ENCODE peak calls at places on chromosomes 4 and X, in four cellular contexts. G, E, Z and W are unnamed samples.

GRCh38 chr4:146267826-146268225 is 53.5 kb downstream of the REELD1 start:
- DNase-seq in Z (no peak), E (no peak), G (no peak), W (no peak)

GRCh38 chrX:150683536-150684146 is 9.6 kb upstream of the MTMR1 start:
- DNase-seq in E (no peak), G (no peak), Z (no peak), W (no peak)

GRCh38 chr4:110119880-110120279 is 78.5 kb downstream of the ELOVL6 start:
- DNase-seq in Z (no peak), G (no peak), E (no peak), W (no peak)

GRCh38 chr4:99462875-99463464 is 27.8 kb upstream of the ADH7 start:
- DNase-seq in G (peak; percentile 47), Z (peak; percentile 15), E (no peak), W (peak; percentile 44)

GRCh38 chr4:113539408-113539807 is 222.1 kb downstream of the CAMK2D start:
- DNase-seq in G (no peak), E (no peak), Z (no peak), W (no peak)

GRCh38 chr4:90689739-90690138 is 562.5 kb downstream of the CCSER1 start:
- DNase-seq in E (no peak), G (no peak), Z (no peak), W (no peak)

GRCh38 chrX:307261-308111 is 11.1 kb downstream of the GTPBP6 start:
- DNase-seq in E (no peak), Z (peak; percentile 10), G (no peak), W (no peak)

GRCh38 chr4:94849901-94850300 is 92.1 kb downstream of the BMPR1B start:
- DNase-seq in G (no peak), E (no peak), Z (no peak), W (no peak)

GRCh38 chr4:30754021-30754420 is 33.9 kb downstream of the PCDH7 start:
- DNase-seq in Z (no peak), G (no peak), E (no peak), W (no peak)

GRCh38 chr4:10898072-10898471 is 213.5 kb upstream of the CLNK start:
- DNase-seq in E (no peak), G (no peak), Z (no peak), W (no peak)

GRCh38 chr4:170011921-170012628 is 14.1 kb downstream of the MFAP3L start:
- DNase-seq in E (no peak), Z (no peak), G (no peak), W (no peak)

GRCh38 chr4:39442910-39443480 is 15.7 kb downstream of the RPL9 start:
- DNase-seq in E (no peak), Z (no peak), G (no peak), W (no peak)

GRCh38 chr4:71293705-71294104 is 45.1 kb upstream of the SLC4A4 start:
- DNase-seq in G (no peak), Z (no peak), E (no peak), W (no peak)

GRCh38 chr4:139223682-139224317 is 46.8 kb upstream of the ELF2 start:
- DNase-seq in E (no peak), Z (peak; percentile 44), G (no peak), W (no peak)

GRCh38 chr4:139222215-139222614 is 45.2 kb upstream of the ELF2 start:
- DNase-seq in Z (no peak), G (no peak), E (no peak), W (no peak)

GRCh38 chr4:139229534-139230039 is 50.4 kb downstream of the MGARP start:
- DNase-seq in Z (no peak), G (no peak), E (no peak), W (no peak)

GRCh38 chr4:139232751-139233150 is 47.3 kb downstream of the MGARP start:
- DNase-seq in E (no peak), Z (no peak), G (no peak), W (no peak)

GRCh38 chr4:139227729-139228404 is 50.8 kb upstream of the ELF2 start:
- DNase-seq in E (no peak), G (no peak), Z (no peak), W (no peak)
- TF ChIP-seq CTCF in E (no peak), G (no peak), Z (peak; percentile 37), W (no peak)

GRCh38 chr4:133151681-133152329 is 2.7 kb downstream of the PCDH10 start:
- DNase-seq in G (peak; percentile 70), Z (no peak), E (no peak), W (peak; percentile 49)
- TF ChIP-seq CTCF in G (peak; percentile 41), Z (no peak), E (no peak), W (peak; percentile 61)

DNA sequence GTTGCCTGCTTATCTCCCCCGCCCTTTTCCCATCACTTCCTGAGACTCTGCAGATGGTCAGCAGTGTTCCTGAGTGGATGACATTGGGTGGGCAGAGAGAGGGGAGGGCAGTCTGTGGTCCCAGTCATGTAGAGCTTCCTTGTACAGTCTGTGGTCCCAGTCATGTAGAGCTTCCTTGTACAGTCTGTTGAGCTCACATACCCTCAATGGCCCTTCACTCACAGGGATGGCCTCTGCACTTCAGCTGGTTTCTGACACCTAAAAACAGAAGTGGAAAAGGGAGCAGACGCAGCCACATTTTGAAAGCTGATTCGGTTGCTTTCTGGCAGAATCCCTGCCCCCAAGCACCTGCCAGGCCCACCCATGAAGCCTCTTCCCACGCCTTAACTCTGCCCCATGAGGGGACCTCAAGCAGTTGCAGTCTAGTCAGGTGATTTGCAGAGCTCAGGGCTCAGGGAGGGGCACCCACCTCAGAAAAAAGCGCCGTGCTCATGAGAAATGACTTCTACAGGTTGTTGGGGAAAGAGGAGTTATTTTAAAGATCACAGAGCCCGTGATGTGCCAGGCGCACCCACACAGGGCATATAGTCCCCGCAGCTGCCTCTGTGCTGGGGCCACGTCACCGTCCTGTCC is 3.6 kb upstream of the TMEM271 start:
- DNase-seq in Z (no peak), E (no peak), G (no peak), W (no peak)
- TF ChIP-seq CTCF in Z (no peak), E (no peak), G (no peak), W (no peak)

GRCh38 chr4:163331629-163332360 is 601 bp downstream of the NPY1R start:
- DNase-seq in G (peak; percentile 59), Z (peak; percentile 17), E (no peak), W (peak; percentile 38)
- TF ChIP-seq CTCF in G (no peak), Z (no peak), E (no peak), W (peak; percentile 46)

GRCh38 chr4:53937327-53937726 is 127.1 kb downstream of the CHIC2 start:
- DNase-seq in G (no peak), Z (no peak), E (no peak), W (no peak)
- TF ChIP-seq CTCF in G (no peak), Z (no peak), E (no peak), W (no peak)

GRCh38 chr4:85243857-85244256 is 231.1 kb upstream of the ARHGAP24 start:
- DNase-seq in E (no peak), Z (no peak), G (no peak), W (no peak)
- TF ChIP-seq CTCF in E (no peak), Z (peak; percentile 20), G (no peak), W (peak; percentile 29)

GRCh38 chr4:19304028-19304427 is 947.7 kb upstream of the SLIT2 start:
- DNase-seq in Z (no peak), E (no peak), G (no peak), W (no peak)

GRCh38 chr4:19309365-19309764 is 942.3 kb upstream of the SLIT2 start:
- DNase-seq in E (no peak), G (no peak), Z (no peak), W (no peak)
- TF ChIP-seq CTCF in E (no peak), G (no peak), Z (peak; percentile 33), W (no peak)

DNA sequence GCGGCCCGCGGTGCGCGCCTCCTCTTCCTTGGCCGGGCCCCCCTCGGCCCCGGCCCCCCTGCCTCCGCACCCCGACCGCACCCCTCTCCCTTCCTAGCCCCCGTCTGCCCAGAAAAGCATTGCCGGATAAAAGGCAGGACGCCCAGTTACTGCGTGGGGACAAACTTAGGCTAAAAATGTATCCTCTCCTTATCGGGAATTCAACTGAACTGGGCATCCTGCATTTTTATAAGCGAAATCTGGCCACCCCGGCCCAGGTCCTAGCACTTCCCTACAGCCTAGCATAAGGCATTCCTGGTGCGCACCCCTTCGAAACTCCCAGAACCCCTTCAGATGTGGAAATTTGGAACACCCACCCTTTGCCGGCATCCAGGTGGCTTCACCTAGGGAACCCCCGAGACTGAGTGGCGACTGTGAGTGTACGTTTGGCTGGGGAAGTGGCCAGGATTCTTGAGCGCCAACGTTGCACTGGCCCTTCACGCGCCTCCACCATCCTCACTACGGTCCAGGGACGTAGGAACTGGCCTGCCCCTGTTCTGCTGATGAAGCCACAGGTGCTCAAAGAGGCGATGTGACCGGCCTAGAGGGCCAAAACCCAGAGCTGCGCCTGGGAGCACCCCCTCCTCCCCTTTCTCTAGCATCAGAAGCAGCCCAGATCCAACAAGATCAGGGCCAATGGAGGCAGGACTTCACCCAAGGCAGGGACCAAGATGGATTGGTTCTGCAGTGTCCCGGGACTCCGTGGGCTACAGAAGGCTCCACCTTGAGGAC is 5.7 kb upstream of the RNF4 start:
- DNase-seq in E (no peak), Z (no peak), G (no peak), W (no peak)
- TF ChIP-seq CTCF in E (no peak), Z (peak; percentile 12), G (no peak), W (no peak)

DNA sequence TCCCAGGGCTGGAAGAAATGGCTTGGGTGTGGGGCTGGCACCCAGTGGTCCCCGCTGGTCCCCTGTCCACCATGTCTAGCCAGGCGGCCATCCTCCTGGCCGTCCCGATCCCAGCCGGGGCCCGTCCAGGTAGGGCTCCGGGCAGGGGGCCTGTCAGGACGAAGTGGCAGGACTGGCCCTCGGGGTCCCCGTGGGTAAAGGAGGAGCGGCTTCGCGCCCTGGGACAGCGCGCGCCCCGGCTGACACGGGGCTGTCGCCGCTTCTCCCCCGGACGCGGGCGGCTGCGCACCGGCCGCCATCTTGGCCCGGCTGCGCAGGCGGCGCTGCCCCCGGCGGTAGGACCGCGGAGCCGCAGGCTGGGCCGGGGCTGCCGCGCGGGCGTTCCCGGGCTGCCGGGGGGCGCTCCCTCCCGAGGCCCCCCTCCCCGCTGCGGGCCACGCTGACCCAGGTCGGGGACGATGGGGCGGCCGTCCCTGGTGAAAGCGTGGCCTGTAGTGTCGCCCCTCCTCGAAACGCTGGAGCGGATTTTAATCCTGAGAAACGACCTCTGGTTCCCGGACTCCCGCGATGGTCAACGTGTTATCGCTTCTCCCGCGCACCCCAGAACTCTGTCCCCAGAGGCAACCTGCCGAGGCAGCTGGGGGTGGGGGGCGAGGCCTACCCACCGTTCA is 60.4 kb upstream of the BCOR start:
- DNase-seq in G (peak; percentile 55), Z (no peak), E (no peak), W (no peak)
- TF ChIP-seq CTCF in G (no peak), Z (peak; percentile 64), E (no peak), W (peak; percentile 47)

DNA sequence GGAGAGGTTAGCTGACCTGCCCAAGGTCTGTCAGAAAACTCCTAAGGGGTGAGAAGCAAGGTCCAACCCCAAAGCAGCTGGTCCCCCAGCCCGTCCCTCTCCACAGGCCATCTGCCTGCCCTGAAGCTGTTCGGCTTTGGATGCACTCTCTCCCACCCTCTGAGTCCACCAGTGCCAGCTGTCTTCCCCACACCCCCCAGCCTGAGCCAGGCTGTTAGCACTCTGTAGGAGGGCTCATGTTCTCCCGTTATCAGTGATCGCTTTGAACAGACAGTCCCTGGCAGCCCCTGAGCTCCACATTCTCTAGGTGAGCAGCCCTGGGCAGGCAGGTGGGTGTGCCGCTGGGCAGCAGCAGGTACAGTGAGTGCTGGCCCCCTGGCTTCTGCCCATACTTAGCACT is 16.0 kb downstream of the ZNF185 start:
- DNase-seq in Z (no peak), E (no peak), G (no peak), W (no peak)
- TF ChIP-seq CTCF in Z (no peak), E (no peak), G (no peak), W (no peak)